ENCODE peak calls at places on chromosome 18, in five cellular contexts. J, K, L, W and M are unnamed samples.

GRCh38 chr18:4433762-4434161 is 21.3 kb downstream of the DLGAP1 start:
- DNase-seq in W (no peak), L (peak), K (no peak), J (no peak), M (no peak)

GRCh38 chr18:74609535-74609934 is 11.9 kb downstream of the ZNF407 start:
- DNase-seq in K (no peak), W (no peak), L (peak), J (peak), M (no peak)

GRCh38 chr18:26574958-26575864 is 26.9 kb upstream of the KCTD1 start:
- DNase-seq in L (peak), J (peak), W (peak), K (peak), M (peak)

GRCh38 chr18:29693334-29693733 is 1349.2 kb downstream of the DSC3 start:
- DNase-seq in K (no peak), W (no peak), L (no peak), J (no peak), M (no peak)

GRCh38 chr18:78242796-78243195 is 736.8 kb upstream of the SALL3 start:
- DNase-seq in J (no peak), W (no peak), K (no peak), L (no peak), M (no peak)

GRCh38 chr18:6942742-6943141 is 174.9 kb downstream of the LAMA1 start:
- DNase-seq in K (no peak), W (no peak), L (no peak), J (no peak), M (no peak)

GRCh38 chr18:6566338-6566911 is 151.7 kb upstream of the L3MBTL4 start:
- DNase-seq in J (no peak), W (no peak), K (no peak), L (no peak), M (no peak)

GRCh38 chr18:3703732-3704176 is 253.8 kb downstream of the TGIF1 start:
- DNase-seq in L (peak), J (peak), W (no peak), K (peak), M (peak)

GRCh38 chr18:28903366-28903765 is 726.4 kb upstream of the CDH2 start:
- DNase-seq in L (no peak), K (no peak), J (no peak), W (no peak), M (no peak)

GRCh38 chr18:3294435-3295080 is 32.6 kb downstream of the MYL12B start:
- DNase-seq in W (no peak), J (no peak), K (no peak), L (peak), M (no peak)

GRCh38 chr18:46028536-46028891 is 43.5 kb downstream of the PSTPIP2 start:
- DNase-seq in K (no peak), W (no peak), L (no peak), J (no peak), M (no peak)

GRCh38 chr18:37578886-37579513 is 13.4 kb upstream of the CELF4 start:
- DNase-seq in L (peak), J (no peak), W (no peak), K (peak), M (peak)

GRCh38 chr18:5969355-5970003 is 74.2 kb upstream of the TMEM200C start:
- DNase-seq in K (no peak), W (no peak), L (no peak), J (no peak), M (no peak)

GRCh38 chr18:71442830-71443229 is 1101.3 kb downstream of the CBLN2 start:
- DNase-seq in L (peak), W (no peak), K (no peak), J (no peak), M (no peak)

GRCh38 chr18:37717098-37717497 is 151.5 kb upstream of the CELF4 start:
- DNase-seq in W (no peak), K (no peak), J (no peak), L (no peak), M (no peak)

GRCh38 chr18:37836571-37836970 is 271.0 kb upstream of the CELF4 start:
- DNase-seq in W (no peak), J (no peak), L (no peak), K (no peak), M (no peak)

GRCh38 chr18:944440-944839 is 39.8 kb downstream of the ADCYAP1 start:
- DNase-seq in K (no peak), J (no peak), W (no peak), L (peak), M (no peak)
- H3K4me3 ChIP-seq in K (no peak), J (no peak), W (no peak), L (no peak), M (no peak)

GRCh38 chr18:9058426-9058825 is 44.1 kb upstream of the NDUFV2 start:
- DNase-seq in L (no peak), J (no peak), W (no peak), K (no peak), M (no peak)
- H3K4me3 ChIP-seq in L (no peak), J (no peak), W (no peak), K (no peak), M (no peak)

GRCh38 chr18:76489081-76489480 is 6.0 kb downstream of the ZNF516 start:
- DNase-seq in K (no peak), L (no peak), W (no peak), J (no peak), M (no peak)

GRCh38 chr18:76486600-76486999 is 8.4 kb downstream of the ZNF516 start:
- DNase-seq in K (no peak), W (no peak), J (no peak), L (no peak), M (no peak)

GRCh38 chr18:76487076-76487475 is 8.0 kb downstream of the ZNF516 start:
- DNase-seq in K (no peak), W (no peak), L (peak), J (no peak), M (peak)

GRCh38 chr18:76487782-76488181 is 7.3 kb downstream of the ZNF516 start:
- DNase-seq in J (no peak), K (no peak), L (no peak), W (no peak), M (no peak)

DNA sequence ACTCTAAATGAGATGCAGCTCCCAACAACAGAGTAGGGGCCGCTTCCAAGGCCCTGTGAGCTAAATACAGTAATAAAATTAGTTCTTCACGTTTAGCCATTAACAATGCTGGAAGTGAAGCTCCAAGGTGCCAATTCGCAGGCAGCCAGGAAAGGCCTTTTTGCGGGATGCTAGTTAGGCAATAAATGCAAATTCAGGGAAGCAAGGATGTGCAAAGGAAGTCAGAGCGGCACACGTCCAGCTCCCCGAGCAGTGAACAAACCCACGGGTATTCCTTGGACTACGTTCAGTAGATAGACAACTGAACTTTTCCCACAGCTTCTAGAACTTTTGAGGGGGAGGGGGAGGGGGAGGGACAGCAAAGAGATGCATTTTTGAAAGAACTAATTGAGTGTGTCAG is 6.9 kb downstream of the ZNF516 start:
- DNase-seq in L (peak), J (peak), W (no peak), K (no peak), M (no peak)
- H3K4me3 ChIP-seq in L (no peak), J (peak), W (no peak), K (peak), M (no peak)

DNA sequence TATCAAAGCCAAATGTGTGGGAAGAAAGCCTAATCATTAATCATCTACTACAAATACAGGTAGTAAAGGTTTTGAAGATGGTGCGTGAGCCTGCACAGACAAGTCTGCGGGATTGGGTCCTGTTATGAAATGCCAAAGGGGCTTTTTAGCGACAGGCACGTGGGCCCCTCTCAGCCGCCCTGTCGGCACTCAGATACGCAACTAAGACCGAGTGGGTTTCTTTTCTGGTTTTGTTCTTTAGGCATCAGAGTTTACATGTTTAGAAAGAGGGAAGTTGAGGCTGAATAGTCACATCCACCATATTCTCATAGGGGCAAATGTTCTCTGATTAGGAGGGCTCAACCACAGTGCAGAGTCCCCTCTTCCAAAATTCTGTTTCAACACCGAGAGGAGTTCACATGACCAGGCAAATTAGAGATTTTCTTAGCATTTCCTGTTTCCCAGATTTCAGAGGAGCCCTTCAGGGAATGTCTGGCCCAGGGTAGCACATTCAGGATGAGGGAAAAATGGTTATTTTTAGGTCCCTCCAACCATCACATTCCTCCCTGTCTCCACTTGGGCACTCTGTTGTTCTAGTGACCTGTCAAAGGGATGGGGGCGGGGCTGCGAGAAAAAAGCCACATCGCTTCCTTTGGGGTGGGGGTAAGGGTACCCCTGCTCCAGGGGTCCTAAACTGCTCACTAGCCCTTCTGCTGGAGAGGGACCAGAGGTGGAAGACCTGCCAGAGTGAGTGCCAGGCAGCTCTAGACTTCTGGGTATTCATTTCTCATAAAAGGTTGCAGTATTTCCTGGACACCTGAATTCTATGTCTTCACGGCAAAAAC is 159.2 kb downstream of the BCL2 start:
- DNase-seq in L (no peak), W (peak), K (no peak), J (no peak), M (peak)
- H3K4me3 ChIP-seq in L (no peak), W (peak), K (no peak), J (no peak), M (peak)

GRCh38 chr18:48742304-48742703 is 203.5 kb downstream of the CTIF start:
- DNase-seq in K (no peak), J (no peak), L (no peak), W (no peak), M (no peak)
- H3K4me3 ChIP-seq in K (no peak), J (no peak), L (no peak), W (no peak), M (no peak)

DNA sequence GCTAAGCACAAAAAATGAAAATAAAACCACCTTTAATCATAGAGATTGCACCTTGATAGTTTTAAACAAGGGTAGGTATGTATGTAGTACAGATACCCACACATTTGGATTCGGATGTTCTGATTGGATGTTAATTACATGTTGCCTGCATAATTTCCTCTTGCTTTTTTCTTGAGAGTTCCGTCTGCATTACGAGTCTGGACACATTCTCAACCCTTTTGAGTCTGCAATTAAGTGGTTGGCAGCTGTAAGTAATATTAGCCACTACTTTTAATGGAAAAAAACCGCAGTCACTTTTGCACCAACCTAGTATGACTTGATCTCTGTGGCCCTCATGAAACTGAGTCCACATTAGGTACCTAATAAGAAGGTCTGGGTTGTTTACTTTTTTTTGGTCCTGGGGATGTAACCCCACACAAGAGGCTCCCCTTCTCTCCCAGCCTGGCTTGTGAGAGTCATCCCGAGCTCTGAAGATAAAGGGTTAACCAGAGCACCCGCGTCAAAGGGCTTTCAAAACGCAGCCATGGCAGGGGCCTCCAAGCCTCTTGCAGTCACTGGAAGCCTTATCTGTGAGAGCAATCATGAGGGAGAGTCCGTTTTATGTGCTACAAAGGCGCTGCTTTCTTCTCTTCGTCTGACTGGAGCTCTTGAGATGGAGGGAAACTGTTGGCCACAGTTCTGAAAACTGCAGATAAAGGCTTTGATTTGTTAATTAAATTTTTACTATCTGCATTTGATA is 217.4 kb downstream of the VAPA start:
- DNase-seq in W (no peak), J (no peak), K (no peak), L (no peak), M (no peak)
- H3K4me3 ChIP-seq in W (no peak), J (no peak), K (no peak), L (no peak), M (no peak)

GRCh38 chr18:8951491-8951890 is 151.0 kb upstream of the NDUFV2 start:
- DNase-seq in K (no peak), W (no peak), L (no peak), J (no peak), M (peak)

GRCh38 chr18:8949206-8949605 is 153.3 kb upstream of the NDUFV2 start:
- DNase-seq in K (no peak), J (peak), L (no peak), W (no peak), M (no peak)

GRCh38 chr18:8952796-8953760 is 149.4 kb upstream of the NDUFV2 start:
- DNase-seq in J (peak), L (peak), K (peak), W (no peak), M (no peak)

GRCh38 chr18:8948471-8949149 is 153.9 kb upstream of the NDUFV2 start:
- DNase-seq in L (peak), J (peak), W (no peak), K (peak), M (no peak)

GRCh38 chr18:8952174-8952573 is 150.3 kb upstream of the NDUFV2 start:
- DNase-seq in L (no peak), J (no peak), K (no peak), W (no peak), M (no peak)
- H3K4me3 ChIP-seq in L (no peak), J (no peak), K (no peak), W (no peak), M (no peak)

DNA sequence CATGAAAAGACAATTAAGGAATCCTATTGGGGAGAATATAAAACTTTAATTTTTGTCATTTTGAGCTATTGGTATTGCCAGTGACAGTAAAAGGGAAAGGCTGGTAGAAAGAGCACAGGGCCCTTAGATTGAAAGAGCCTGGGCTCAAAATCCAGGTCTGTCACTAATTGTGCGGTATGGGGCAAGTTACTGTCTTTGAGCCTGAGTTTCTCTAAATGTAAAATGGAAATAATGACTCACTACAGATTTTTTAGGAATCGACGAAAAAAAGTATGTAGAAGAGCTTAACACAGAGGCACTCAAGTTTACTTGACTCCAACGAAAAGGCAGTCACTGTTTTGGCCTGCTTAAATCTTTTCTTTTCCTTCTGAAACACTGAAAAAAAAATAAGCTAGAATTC is 7.0 kb downstream of the NDUFV2 start:
- DNase-seq in L (peak), J (no peak), W (no peak), K (no peak), M (no peak)
- H3K4me3 ChIP-seq in L (no peak), J (no peak), W (no peak), K (no peak), M (no peak)